ENCODE peak calls at places on chromosome 10, in four cellular contexts. Z is tibial nerve, K is brain microvascular endothelial cell, Q is fibroblast of lung. F is an unnamed sample.

GRCh38 chr10:68950598-68950997 is 5.4 kb upstream of the DDX21 start:
- DNase-seq in Z (no peak), K (no peak), Q (no peak), F (no peak)

GRCh38 chr10:42593284-42593683 is 45.1 kb downstream of the ZNF33B start:
- DNase-seq in Z (no peak), K (no peak), Q (no peak), F (no peak)

GRCh38 chr10:84825330-84825729 is 496.9 kb downstream of the CCSER2 start:
- DNase-seq in Z (no peak), K (peak), Q (peak), F (no peak)

GRCh38 chr10:118166951-118167350 is 120.2 kb upstream of the RAB11FIP2 start:
- DNase-seq in Z (no peak), K (no peak), Q (no peak), F (no peak)

GRCh38 chr10:5951167-5951711 is 26.1 kb downstream of the IL15RA start:
- DNase-seq in Z (no peak), K (no peak), Q (peak), F (no peak)

GRCh38 chr10:92124524-92125168 is 166.2 kb downstream of the CPEB3 start:
- DNase-seq in Z (no peak), K (peak), Q (peak), F (peak)

GRCh38 chr10:126063353-126063791 is 167.0 kb downstream of the FANK1 start:
- DNase-seq in Z (no peak), K (peak), Q (peak), F (peak)

GRCh38 chr10:67141300-67141699 is 215.5 kb downstream of the LRRTM3 start:
- DNase-seq in Z (no peak), K (no peak), Q (no peak), F (no peak)

GRCh38 chr10:15796098-15796759 is 64.1 kb downstream of the MINDY3 start:
- DNase-seq in Z (no peak), K (no peak), Q (no peak), F (no peak)

GRCh38 chr10:43667317-43667731 is 18.6 kb upstream of the ZNF32 start:
- DNase-seq in Z (no peak), K (no peak), Q (peak), F (no peak)

GRCh38 chr10:73989594-73990142 is 8.2 kb upstream of the VCL start:
- DNase-seq in Z (no peak), K (no peak), Q (no peak), F (no peak)

GRCh38 chr10:29862926-29863614 is 196.3 kb downstream of the JCAD start:
- DNase-seq in Z (no peak), K (peak), Q (peak), F (no peak)

GRCh38 chr10:30115391-30116253 is 56.2 kb upstream of the JCAD start:
- DNase-seq in Z (no peak), K (no peak), Q (peak), F (no peak)

GRCh38 chr10:114526112-114526496 is 121.8 kb upstream of the AFAP1L2 start:
- DNase-seq in Z (no peak), K (peak), Q (peak), F (no peak)

GRCh38 chr10:48695636-48696534 is 11.2 kb downstream of the WDFY4 start:
- DNase-seq in Z (no peak), K (no peak), Q (no peak), F (no peak)

GRCh38 chr10:21517134-21517982 is 8.1 kb downstream of the SKIDA1 start:
- DNase-seq in Z (no peak), K (no peak), Q (peak), F (no peak)

GRCh38 chr10:22599048-22599561 is 115.3 kb downstream of the PIP4K2A start:
- DNase-seq in Z (no peak), K (peak), Q (peak), F (peak)

GRCh38 chr10:111360260-111360925 is 283.6 kb downstream of the ADRA2A start:
- DNase-seq in Z (no peak), K (no peak), Q (no peak), F (no peak)

GRCh38 chr10:72088879-72089585 is 681 bp upstream of the SPOCK2 start:
- DNase-seq in Z (no peak), K (no peak), Q (no peak), F (no peak)

GRCh38 chr10:77756319-77757232 is 119.0 kb upstream of the KCNMA1 start:
- DNase-seq in Z (no peak), K (peak), Q (peak), F (peak)

GRCh38 chr10:131997366-131998049 is 15.8 kb upstream of the BNIP3 start:
- DNase-seq in Z (peak), K (peak), Q (peak), F (peak)
- H3K27ac ChIP-seq in Z (peak), K (no peak), Q (no peak), F (peak)

GRCh38 chr10:17175551-17175950 is 25.9 kb downstream of the TRDMT1 start:
- DNase-seq in Z (no peak), K (peak), Q (peak), F (no peak)
- H3K4me3 ChIP-seq in Z (peak), K (no peak), Q (no peak), F (no peak)

GRCh38 chr10:34866848-34867247 is 51.8 kb upstream of the PARD3 start:
- DNase-seq in Z (no peak), K (no peak), Q (no peak), F (no peak)

GRCh38 chr10:34868589-34868988 is 53.5 kb upstream of the PARD3 start:
- DNase-seq in Z (no peak), K (no peak), Q (no peak), F (no peak)

GRCh38 chr10:34875061-34875460 is 60.0 kb upstream of the PARD3 start:
- DNase-seq in Z (no peak), K (no peak), Q (no peak), F (no peak)

GRCh38 chr10:34869128-34869836 is 54.2 kb upstream of the PARD3 start:
- DNase-seq in Z (no peak), K (no peak), Q (no peak), F (no peak)

DNA sequence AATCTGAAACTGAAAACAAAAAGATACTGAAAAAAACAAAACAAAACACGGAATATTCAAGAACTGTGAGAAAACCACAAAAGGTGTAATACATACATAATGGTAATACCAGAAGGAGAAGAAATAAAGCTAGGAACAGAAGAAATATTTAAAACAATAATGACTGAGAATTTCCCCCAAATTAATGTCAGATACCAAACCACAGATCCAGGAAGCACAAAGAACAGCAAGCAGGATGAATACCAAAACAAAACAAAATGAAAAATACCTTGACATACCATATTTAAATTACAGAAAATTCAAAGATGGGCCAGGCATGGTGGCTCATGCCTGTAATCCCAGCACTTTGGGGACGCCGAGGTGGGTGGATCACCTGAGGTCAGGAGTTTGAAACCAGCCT is 57.7 kb upstream of the PARD3 start:
- DNase-seq in Z (no peak), K (no peak), Q (no peak), F (no peak)
- TF ChIP-seq CTCF in Z (no peak), K (no peak), Q (no peak), F (no peak)

DNA sequence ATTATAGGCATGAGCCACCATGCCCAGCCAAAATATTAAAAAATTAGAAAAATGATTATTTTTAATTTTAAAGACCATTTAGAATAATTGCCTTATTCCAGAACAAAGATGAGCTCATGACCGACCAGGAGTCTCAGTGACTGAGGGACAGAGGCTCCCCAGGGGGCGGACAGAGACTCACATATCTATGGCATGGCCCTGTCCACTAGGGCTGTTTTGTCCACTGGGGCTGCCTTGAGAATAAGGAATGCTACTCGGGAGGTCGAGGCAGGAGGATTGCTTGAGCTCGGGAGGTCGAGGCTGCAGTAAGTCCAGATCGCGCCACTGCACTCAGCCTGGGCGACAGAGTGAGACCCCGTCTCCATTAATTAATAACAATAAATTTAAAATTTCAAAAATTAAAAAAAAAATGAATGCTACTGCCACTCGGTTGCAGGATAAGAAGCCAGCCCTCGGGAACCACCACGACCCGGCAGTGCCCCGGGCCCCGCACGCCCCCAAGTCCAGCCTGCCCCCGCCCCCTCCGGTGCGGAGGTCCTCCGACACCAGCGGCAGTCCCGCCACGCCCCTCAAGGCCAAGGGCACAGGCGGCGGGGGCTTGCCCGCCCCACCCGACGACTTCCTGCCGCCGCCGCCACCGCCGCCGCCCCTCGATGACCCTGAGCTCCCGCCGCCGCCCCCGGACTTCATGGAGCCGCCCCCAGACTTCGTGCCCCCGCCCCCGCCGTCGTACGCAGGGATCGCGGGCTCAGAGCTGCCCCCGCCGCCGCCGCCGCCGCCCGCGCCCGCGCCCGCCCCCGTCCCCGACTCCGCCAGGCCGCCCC is 128.6 kb downstream of the APBB1IP start:
- DNase-seq in Z (no peak), K (no peak), Q (no peak), F (no peak)
- H3K27ac ChIP-seq in Z (no peak), K (no peak), Q (no peak), F (no peak)

GRCh38 chr10:123890761-123891146 is 853 bp downstream of the CPXM2 start:
- DNase-seq in Z (no peak), K (no peak), Q (no peak), F (no peak)
- H3K4me3 ChIP-seq in Z (peak), K (no peak), Q (no peak), F (no peak)

DNA sequence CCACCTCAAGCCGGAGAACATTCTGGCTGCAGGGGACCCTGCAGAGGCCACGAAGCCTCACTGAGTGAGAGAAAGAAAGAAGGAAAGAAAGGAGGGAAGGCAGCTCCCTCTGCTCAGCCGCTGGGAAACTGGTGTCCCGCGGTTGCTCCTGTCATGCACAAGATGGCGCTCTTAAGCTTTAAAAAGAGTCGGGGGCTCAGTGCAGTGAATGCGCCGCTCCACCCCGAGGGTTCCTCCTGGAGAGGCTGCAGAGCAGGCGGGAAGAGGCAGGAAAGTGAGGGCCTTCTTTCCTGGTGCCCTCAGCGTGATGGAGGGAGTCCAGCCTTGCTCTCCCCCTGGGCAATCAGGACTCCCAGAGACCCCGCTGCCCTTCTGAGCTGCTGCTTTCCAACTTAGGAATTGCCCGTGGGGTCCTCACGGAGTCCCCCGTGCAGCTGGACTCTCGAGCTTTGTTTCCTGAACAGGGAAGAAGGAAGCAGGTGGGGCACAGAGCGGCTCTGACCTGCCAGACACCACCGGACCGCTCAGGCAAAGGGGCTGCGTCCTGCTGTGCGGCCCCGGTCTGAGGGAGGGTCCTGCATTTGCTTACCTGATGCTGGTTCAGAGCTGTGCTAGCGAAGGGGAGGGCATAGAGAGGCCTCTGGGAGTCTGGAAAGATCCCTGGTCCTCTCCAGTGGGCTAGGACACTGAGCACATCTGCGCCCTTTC is 141.9 kb upstream of the MKI67 start:
- DNase-seq in Z (no peak), K (peak), Q (peak), F (no peak)
- TF ChIP-seq CTCF in Z (peak), K (peak), Q (peak), F (no peak)

GRCh38 chr10:103427866-103428265 is 24.3 kb downstream of the CALHM2 start:
- DNase-seq in Z (no peak), K (no peak), Q (no peak), F (no peak)
- H3K27ac ChIP-seq in Z (no peak), K (no peak), Q (no peak), F (no peak)

DNA sequence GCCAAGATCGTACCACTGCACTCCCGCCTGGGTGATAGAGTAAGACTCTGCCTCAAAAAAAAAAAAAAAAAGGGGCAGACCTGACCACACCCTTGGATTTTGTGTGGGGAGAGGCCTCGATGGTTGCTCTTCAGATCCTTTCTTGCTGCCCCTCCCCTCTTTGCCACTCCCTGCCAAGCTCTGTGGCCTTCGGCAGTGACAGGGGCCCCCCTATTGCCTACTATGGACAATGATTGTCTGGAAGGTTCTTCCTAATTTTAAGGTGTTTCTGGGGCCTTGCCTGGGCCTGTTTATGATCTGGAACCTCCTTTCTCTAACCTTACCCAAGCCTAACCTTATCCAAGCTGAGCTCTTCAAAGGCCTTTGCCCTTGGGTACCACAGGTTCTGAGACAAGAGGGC is 766 bp downstream of the PRF1 start:
- DNase-seq in Z (no peak), K (no peak), Q (no peak), F (no peak)
- H3K4me3 ChIP-seq in Z (no peak), K (no peak), Q (no peak), F (no peak)

F was measured in AG04450.